ENCODE peak calls at places on chromosomes 11 and 22, in six cellular contexts. X, Y, C, V, O and A are unnamed samples.

GRCh38 chr11:112159098-112159761 is 4.7 kb downstream of the IL18 start:
- DNase-seq in X (peak), Y (no peak), C (no peak), V (no peak), O (no peak), A (no peak)

GRCh38 chr11:86103808-86104207 is 34.9 kb upstream of the PICALM start:
- DNase-seq in X (no peak), Y (no peak), C (no peak), V (no peak), O (no peak), A (peak)

GRCh38 chr11:15852179-15852578 is 504.2 kb downstream of the SOX6 start:
- DNase-seq in X (no peak), Y (no peak), C (no peak), V (no peak), O (no peak), A (peak)

GRCh38 chr11:3865388-3866193 is 10.1 kb downstream of the STIM1 start:
- DNase-seq in X (no peak), Y (no peak), C (no peak), V (no peak), O (no peak), A (peak)

GRCh38 chr11:110173775-110174644 is 80.8 kb downstream of the ZC3H12C start:
- DNase-seq in X (peak), Y (peak), C (peak), V (no peak), O (peak), A (peak)

GRCh38 chr11:63663809-63664208 is 7.4 kb downstream of the ATL3 start:
- DNase-seq in X (no peak), Y (no peak), C (no peak), V (no peak), O (no peak), A (peak)

GRCh38 chr11:109940816-109941215 is 152.4 kb upstream of the ZC3H12C start:
- DNase-seq in X (no peak), Y (no peak), C (no peak), V (no peak), O (no peak), A (peak)

GRCh38 chr22:35883028-35883620 is 145.5 kb downstream of the RBFOX2 start:
- DNase-seq in X (no peak), Y (no peak), C (no peak), V (no peak), O (no peak), A (peak)

GRCh38 chr22:20131856-20132685 is 467 bp downstream of the ZDHHC8 start:
- DNase-seq in X (no peak), Y (no peak), C (no peak), V (no peak), O (peak), A (no peak)

GRCh38 chr22:44047891-44048301 is 23.8 kb downstream of the PARVB start:
- DNase-seq in X (no peak), Y (no peak), C (no peak), V (no peak), O (no peak), A (no peak)

GRCh38 chr11:79708319-79708928 is 267.6 kb upstream of the TENM4 start:
- DNase-seq in X (peak), Y (peak), C (no peak), V (no peak), O (no peak), A (peak)

GRCh38 chr11:77449060-77449521 is 24.8 kb downstream of the PAK1 start:
- DNase-seq in X (peak), Y (no peak), C (no peak), V (no peak), O (no peak), A (no peak)

GRCh38 chr11:122633219-122633829 is 22.2 kb upstream of the UBASH3B start:
- DNase-seq in X (no peak), Y (peak), C (no peak), V (no peak), O (no peak), A (peak)

GRCh38 chr11:124402326-124402922 is 3.6 kb upstream of the OR8B3 start:
- DNase-seq in X (peak), Y (peak), C (no peak), V (peak), O (peak), A (peak)

GRCh38 chr11:128835741-128836410 is 31.2 kb downstream of the KCNJ1 start:
- DNase-seq in X (no peak), Y (no peak), C (no peak), V (no peak), O (no peak), A (peak)

GRCh38 chr11:107457205-107457557 is 444 bp downstream of the CWF19L2 start:
- DNase-seq in X (peak), Y (no peak), C (no peak), V (no peak), O (no peak), A (peak)

GRCh38 chr11:94845622-94846021 is 77.5 kb downstream of the AMOTL1 start:
- DNase-seq in X (no peak), Y (no peak), C (no peak), V (no peak), O (peak), A (peak)

GRCh38 chr11:17410606-17411379 is 22.3 kb upstream of the KCNJ11 start:
- DNase-seq in X (no peak), Y (no peak), C (no peak), V (no peak), O (no peak), A (no peak)

GRCh38 chr11:111465400-111465799 is 46.8 kb downstream of the BTG4 start:
- DNase-seq in X (no peak), Y (no peak), C (no peak), V (no peak), O (no peak), A (peak)

GRCh38 chr11:69546735-69547370 is 65.4 kb downstream of the LINC01488 start:
- DNase-seq in X (no peak), Y (no peak), C (no peak), V (no peak), O (no peak), A (no peak)

GRCh38 chr22:39530692-39531331 is 1.7 kb downstream of the RPS19BP1 start:
- DNase-seq in X (peak), Y (no peak), C (no peak), V (no peak), O (no peak), A (peak)

GRCh38 chr22:20066617-20067383 is 13.2 kb upstream of the DGCR8 start:
- DNase-seq in X (no peak), Y (no peak), C (no peak), V (no peak), O (no peak), A (no peak)

GRCh38 chr11:103988595-103988969 is 47.9 kb upstream of the DDI1 start:
- DNase-seq in X (no peak), Y (no peak), C (no peak), V (no peak), O (no peak), A (peak)

GRCh38 chr22:49664891-49665290 is 162.8 kb downstream of the BRD1 start:
- DNase-seq in X (no peak), Y (no peak), C (no peak), V (no peak), O (no peak), A (no peak)

GRCh38 chr11:33857924-33858323 is 34.0 kb downstream of the LMO2 start:
- DNase-seq in X (no peak), Y (peak), C (peak), V (peak), O (peak), A (peak)

GRCh38 chr11:126165366-126166156 is 45.9 kb downstream of the RPUSD4 start:
- DNase-seq in X (no peak), Y (no peak), C (no peak), V (no peak), O (no peak), A (no peak)

GRCh38 chr11:62539238-62539925 is 7.2 kb downstream of the AHNAK start:
- DNase-seq in X (no peak), Y (no peak), C (no peak), V (no peak), O (peak), A (peak)

GRCh38 chr11:67366546-67366945 is 6.9 kb downstream of the CLCF1 start:
- DNase-seq in X (no peak), Y (no peak), C (no peak), V (no peak), O (no peak), A (no peak)
- H3K4me3 ChIP-seq in X (no peak), Y (no peak), C (no peak), V (peak), O (no peak), A (no peak)

DNA sequence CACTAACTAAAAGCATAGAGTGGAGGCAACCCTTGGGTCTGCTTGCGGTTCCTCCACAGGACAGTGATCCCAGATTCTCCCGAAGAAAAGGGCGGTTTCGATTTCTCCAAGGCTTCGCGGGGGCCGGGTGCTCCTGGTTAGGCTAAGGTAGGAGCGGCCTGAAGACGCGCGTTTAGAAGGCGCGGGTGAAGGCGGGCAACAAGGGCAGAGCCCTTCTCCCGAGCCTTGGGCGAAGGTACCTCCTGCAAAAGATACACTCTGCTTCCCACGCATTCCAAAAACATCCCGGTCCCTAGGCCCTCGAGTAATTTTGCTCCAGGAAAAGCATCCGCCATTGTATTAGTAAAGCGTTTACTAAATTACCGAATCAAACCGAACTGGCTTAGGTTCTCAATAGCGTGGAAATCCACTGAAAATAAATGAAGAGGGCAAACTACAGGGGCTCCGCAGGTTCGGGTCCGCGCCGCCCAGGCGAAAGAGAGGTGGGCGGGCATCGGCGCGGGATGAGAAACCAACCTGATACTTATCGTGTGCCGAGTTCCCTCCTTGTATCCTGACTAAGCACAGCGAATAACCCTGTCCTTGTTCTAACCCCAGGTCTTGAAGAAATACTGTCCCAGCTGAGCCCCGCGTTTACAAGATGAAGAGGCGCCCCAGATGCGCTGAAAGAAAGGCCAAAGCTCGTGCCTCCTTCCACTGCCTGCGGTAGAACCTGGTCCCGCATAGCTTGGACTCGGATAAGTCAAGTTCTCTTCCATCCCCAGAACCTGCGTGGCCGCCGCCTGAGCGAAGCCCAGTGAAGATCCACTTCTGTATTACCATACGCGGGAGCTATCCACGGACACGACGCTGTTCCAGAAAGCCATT is 1.9 kb downstream of the WT1 start:
- DNase-seq in X (no peak), Y (no peak), C (no peak), V (no peak), O (no peak), A (no peak)
- H3K4me3 ChIP-seq in X (peak), Y (no peak), C (no peak), V (peak), O (no peak), A (no peak)

GRCh38 chr11:66315921-66316811 is 678 bp downstream of the CD248 start:
- DNase-seq in X (no peak), Y (no peak), C (no peak), V (no peak), O (no peak), A (no peak)
- H3K4me3 ChIP-seq in X (no peak), Y (no peak), C (no peak), V (peak), O (peak), A (peak)

GRCh38 chr11:19598456-19598855 is 114.2 kb upstream of the NAV2 start:
- DNase-seq in X (no peak), Y (no peak), C (no peak), V (no peak), O (no peak), A (no peak)

GRCh38 chr11:19598876-19599275 is 113.8 kb upstream of the NAV2 start:
- DNase-seq in X (no peak), Y (no peak), C (no peak), V (no peak), O (no peak), A (no peak)

GRCh38 chr11:19595840-19596751 is 116.5 kb upstream of the NAV2 start:
- DNase-seq in X (no peak), Y (no peak), C (no peak), V (no peak), O (no peak), A (peak)

GRCh38 chr11:19597876-19598275 is 114.8 kb upstream of the NAV2 start:
- DNase-seq in X (no peak), Y (no peak), C (no peak), V (no peak), O (no peak), A (no peak)

DNA sequence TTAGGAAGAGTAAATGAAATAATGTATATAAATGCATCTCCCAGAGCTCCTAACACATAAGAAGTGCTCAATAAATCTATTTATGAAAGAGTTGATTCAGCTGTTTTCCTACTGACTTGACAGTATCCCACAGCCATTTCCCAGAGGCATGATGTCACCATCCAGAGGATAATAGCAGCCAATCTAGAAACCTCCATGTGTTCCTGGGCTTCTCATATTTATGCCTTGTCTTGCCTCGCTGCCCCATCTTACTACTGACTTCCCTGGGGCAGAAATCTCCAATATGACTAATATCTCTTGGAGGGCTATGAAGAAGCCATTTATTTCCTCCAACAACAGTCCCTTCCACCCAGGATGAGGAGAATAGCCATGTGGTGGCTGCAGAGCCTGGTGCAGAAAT is 115.4 kb upstream of the NAV2 start:
- DNase-seq in X (no peak), Y (no peak), C (no peak), V (no peak), O (no peak), A (peak)
- H3K4me3 ChIP-seq in X (no peak), Y (no peak), C (no peak), V (no peak), O (no peak), A (no peak)

GRCh38 chr11:134332189-134332631 is 422 bp downstream of the GLB1L2 start:
- DNase-seq in X (no peak), Y (peak), C (peak), V (no peak), O (no peak), A (no peak)
- H3K4me3 ChIP-seq in X (no peak), Y (peak), C (peak), V (peak), O (peak), A (peak)

DNA sequence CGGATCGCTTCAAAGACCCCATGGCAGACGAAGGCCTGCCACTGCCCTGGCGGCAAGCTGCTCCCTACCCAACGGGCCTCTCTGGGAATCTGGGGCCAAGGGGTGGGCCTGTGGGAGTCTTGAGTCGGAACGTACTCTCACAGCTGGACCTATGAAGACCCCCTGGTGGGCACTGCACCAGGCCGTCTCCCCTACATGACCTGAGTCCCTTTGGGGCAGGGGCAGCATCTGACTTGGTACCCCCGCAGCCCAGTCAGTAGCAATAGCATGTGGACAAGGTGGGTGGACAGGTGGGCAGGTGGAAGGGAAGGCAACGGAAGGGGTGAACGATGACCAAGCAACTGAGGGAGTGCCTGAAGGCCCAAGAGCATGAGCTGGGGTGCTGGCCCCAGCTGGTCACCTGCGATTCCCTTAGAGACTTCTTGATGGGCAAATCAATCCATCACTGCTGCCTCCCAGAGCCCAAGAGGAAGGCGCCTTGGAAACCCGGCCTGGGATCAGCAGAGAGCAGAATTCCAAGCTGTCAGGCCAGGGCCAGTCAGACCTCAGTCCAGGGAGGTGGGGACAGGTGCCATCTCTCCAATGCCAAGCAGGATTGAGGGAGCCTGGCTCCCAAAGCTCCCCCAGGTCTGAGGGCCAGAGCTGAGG is 35.3 kb downstream of the ARAP1 start:
- DNase-seq in X (no peak), Y (no peak), C (no peak), V (no peak), O (no peak), A (no peak)
- H3K4me3 ChIP-seq in X (no peak), Y (no peak), C (no peak), V (no peak), O (no peak), A (no peak)

GRCh38 chr22:48570912-48571311 is 1256.8 kb downstream of the BRD1 start:
- DNase-seq in X (no peak), Y (no peak), C (no peak), V (no peak), O (no peak), A (no peak)
- H3K4me3 ChIP-seq in X (no peak), Y (no peak), C (no peak), V (no peak), O (no peak), A (no peak)

GRCh38 chr11:73271936-73272679 is at the start of gene P2RY6:
- DNase-seq in X (peak), Y (no peak), C (no peak), V (no peak), O (no peak), A (peak)
- H3K4me3 ChIP-seq in X (peak), Y (no peak), C (no peak), V (peak), O (no peak), A (no peak)